ENCODE peak calls at places on chromosome 14, in seven cellular contexts. One of them, this sample, is unnamed.

GRCh38 chr14:32824195-32824594 is 114.5 kb upstream of the NPAS3 start:
- DNase-seq in Peyer's patch: no peak
- DNase-seq in keratinocyte: no peak
- DNase-seq in tibial artery: no peak
- DNase-seq in OCI-LY7: no peak
- DNase-seq in naive thymus-derived CD4-positive, alpha-beta T cell: no peak
- DNase-seq in upper lobe of right lung: no peak
- DNase-seq in this sample: no peak

GRCh38 chr14:34075095-34075744 is 124.3 kb upstream of the EGLN3 start:
- DNase-seq in tibial artery: no peak
- DNase-seq in keratinocyte: no peak
- DNase-seq in upper lobe of right lung: no peak
- DNase-seq in Peyer's patch: no peak
- DNase-seq in OCI-LY7: no peak
- DNase-seq in naive thymus-derived CD4-positive, alpha-beta T cell: no peak
- DNase-seq in this sample: no peak

GRCh38 chr14:56812364-56813103 is 2.3 kb upstream of the OTX2 start:
- DNase-seq in keratinocyte: no peak
- DNase-seq in OCI-LY7: no peak
- DNase-seq in Peyer's patch: no peak
- DNase-seq in tibial artery: no peak
- DNase-seq in naive thymus-derived CD4-positive, alpha-beta T cell: no peak
- DNase-seq in upper lobe of right lung: no peak
- DNase-seq in this sample: no peak

GRCh38 chr14:57749267-57749666 is 116.6 kb downstream of the SLC35F4 start:
- DNase-seq in Peyer's patch: no peak
- DNase-seq in OCI-LY7: no peak
- DNase-seq in upper lobe of right lung: no peak
- DNase-seq in keratinocyte: peak; percentile 17
- DNase-seq in naive thymus-derived CD4-positive, alpha-beta T cell: no peak
- DNase-seq in tibial artery: no peak
- DNase-seq in this sample: no peak

GRCh38 chr14:73741876-73742519 is 27.8 kb upstream of the PNMA1 start:
- DNase-seq in tibial artery: no peak
- DNase-seq in OCI-LY7: peak; percentile 11
- DNase-seq in keratinocyte: no peak
- DNase-seq in upper lobe of right lung: no peak
- DNase-seq in naive thymus-derived CD4-positive, alpha-beta T cell: peak; percentile 28
- DNase-seq in Peyer's patch: no peak
- DNase-seq in this sample: peak; percentile 37

GRCh38 chr14:104486222-104486743 is 93.3 kb upstream of the C14orf180 start:
- DNase-seq in keratinocyte: no peak
- DNase-seq in OCI-LY7: no peak
- DNase-seq in Peyer's patch: no peak
- DNase-seq in upper lobe of right lung: no peak
- DNase-seq in naive thymus-derived CD4-positive, alpha-beta T cell: no peak
- DNase-seq in tibial artery: no peak
- DNase-seq in this sample: no peak

GRCh38 chr14:56799327-56799645 is 11.0 kb downstream of the OTX2 start:
- DNase-seq in naive thymus-derived CD4-positive, alpha-beta T cell: no peak
- DNase-seq in keratinocyte: no peak
- DNase-seq in OCI-LY7: no peak
- DNase-seq in tibial artery: no peak
- DNase-seq in Peyer's patch: no peak
- DNase-seq in upper lobe of right lung: no peak
- DNase-seq in this sample: no peak

GRCh38 chr14:68792830-68793733 is at the start of gene ZFP36L1:
- DNase-seq in upper lobe of right lung: peak; percentile 96
- DNase-seq in keratinocyte: no peak
- DNase-seq in naive thymus-derived CD4-positive, alpha-beta T cell: peak; percentile 87
- DNase-seq in tibial artery: peak; percentile 95
- DNase-seq in Peyer's patch: peak; percentile 95
- DNase-seq in OCI-LY7: peak; percentile 94
- DNase-seq in this sample: peak; percentile 90

GRCh38 chr14:75885829-75886228 is 96.0 kb downstream of the TGFB3 start:
- DNase-seq in tibial artery: peak; percentile 35
- DNase-seq in naive thymus-derived CD4-positive, alpha-beta T cell: no peak
- DNase-seq in OCI-LY7: no peak
- DNase-seq in keratinocyte: peak; percentile 23
- DNase-seq in upper lobe of right lung: no peak
- DNase-seq in Peyer's patch: no peak
- DNase-seq in this sample: no peak

GRCh38 chr14:66082009-66082408 is 404.2 kb upstream of the CCDC196 start:
- DNase-seq in keratinocyte: no peak
- DNase-seq in upper lobe of right lung: no peak
- DNase-seq in OCI-LY7: no peak
- DNase-seq in naive thymus-derived CD4-positive, alpha-beta T cell: no peak
- DNase-seq in Peyer's patch: no peak
- DNase-seq in tibial artery: no peak
- DNase-seq in this sample: no peak

GRCh38 chr14:105974902-105975301 is 448.5 kb downstream of the TMEM121 start:
- DNase-seq in keratinocyte: no peak
- DNase-seq in tibial artery: no peak
- DNase-seq in upper lobe of right lung: no peak
- DNase-seq in Peyer's patch: peak; percentile 61
- DNase-seq in OCI-LY7: no peak
- DNase-seq in naive thymus-derived CD4-positive, alpha-beta T cell: peak; percentile 38
- DNase-seq in this sample: peak; percentile 47

GRCh38 chr14:95185452-95186392 is 28.4 kb upstream of the DICER1 start:
- DNase-seq in OCI-LY7: no peak
- DNase-seq in Peyer's patch: no peak
- DNase-seq in naive thymus-derived CD4-positive, alpha-beta T cell: no peak
- DNase-seq in upper lobe of right lung: no peak
- DNase-seq in tibial artery: peak; percentile 45
- DNase-seq in keratinocyte: no peak
- DNase-seq in this sample: no peak

DNA sequence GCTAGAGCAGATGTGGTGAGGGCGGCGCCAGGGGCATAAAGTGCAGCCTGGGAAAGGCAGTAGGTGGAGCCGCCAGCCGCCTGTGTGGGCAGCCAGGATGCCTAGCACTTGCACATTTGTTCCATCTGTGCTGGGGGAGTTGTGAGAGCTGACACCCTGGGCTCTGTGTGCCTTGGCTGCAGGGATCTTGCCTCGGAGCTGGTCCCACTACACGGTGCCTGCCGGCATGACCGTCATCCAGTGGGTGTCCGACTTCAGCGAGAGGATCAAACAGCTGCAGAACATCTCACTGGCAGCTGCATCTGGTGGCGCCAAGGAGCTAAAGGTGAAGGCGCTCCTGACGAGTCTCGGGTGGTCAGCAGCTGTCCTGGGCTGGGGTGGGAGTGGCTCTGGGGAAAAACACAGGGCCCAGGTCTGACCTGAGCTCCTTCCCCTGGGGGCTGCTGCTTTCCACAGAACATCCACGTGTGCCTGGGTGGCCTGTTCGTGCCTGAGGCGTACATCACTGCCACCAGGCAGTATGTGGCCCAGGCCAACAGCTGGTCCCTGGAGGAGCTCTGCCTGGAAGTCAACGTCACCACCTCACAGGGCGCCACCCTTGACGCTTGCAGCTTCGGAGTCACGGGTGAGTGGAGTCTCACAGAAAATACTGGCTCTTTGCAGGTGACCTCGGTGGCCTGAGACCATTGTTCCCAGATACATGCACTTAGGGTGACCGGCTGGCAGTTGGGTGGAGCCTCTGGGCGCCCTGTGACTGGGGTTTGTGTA is 37.4 kb downstream of the HSP90AA1 start:
- DNase-seq in OCI-LY7: no peak
- DNase-seq in tibial artery: no peak
- DNase-seq in upper lobe of right lung: no peak
- DNase-seq in naive thymus-derived CD4-positive, alpha-beta T cell: no peak
- DNase-seq in Peyer's patch: no peak
- DNase-seq in keratinocyte: no peak
- DNase-seq in this sample: no peak
- H3K4me1 ChIP-seq in OCI-LY7: no peaks in the 10 kb centered on the region
- H3K4me1 ChIP-seq in tibial artery: peaks cover 9% of the 10 kb centered on the region
- H3K4me1 ChIP-seq in upper lobe of right lung: no peaks in the 10 kb centered on the region
- H3K4me1 ChIP-seq in naive thymus-derived CD4-positive, alpha-beta T cell: no peaks in the 10 kb centered on the region
- H3K4me1 ChIP-seq in Peyer's patch: no peaks in the 10 kb centered on the region
- H3K4me1 ChIP-seq in keratinocyte: no peaks in the 10 kb centered on the region
- H3K4me1 ChIP-seq in this sample: no peaks in the 10 kb centered on the region

GRCh38 chr14:31561155-31561846 is at the start of gene NUBPL:
- DNase-seq in upper lobe of right lung: peak; percentile 98
- DNase-seq in keratinocyte: peak; percentile 54
- DNase-seq in tibial artery: peak; percentile 94
- DNase-seq in OCI-LY7: peak; percentile 95
- DNase-seq in naive thymus-derived CD4-positive, alpha-beta T cell: peak; percentile 97
- DNase-seq in Peyer's patch: peak; percentile 91
- DNase-seq in this sample: peak; percentile 95
- H3K9me3 ChIP-seq in upper lobe of right lung: no peaks in the 10 kb centered on the region
- H3K9me3 ChIP-seq in keratinocyte: no peaks in the 10 kb centered on the region
- H3K9me3 ChIP-seq in tibial artery: no peaks in the 10 kb centered on the region
- H3K9me3 ChIP-seq in OCI-LY7: peaks cover 4% of the 10 kb centered on the region
- H3K9me3 ChIP-seq in naive thymus-derived CD4-positive, alpha-beta T cell: no peaks in the 10 kb centered on the region
- H3K9me3 ChIP-seq in Peyer's patch: no peaks in the 10 kb centered on the region
- H3K9me3 ChIP-seq in this sample: no peaks in the 10 kb centered on the region

GRCh38 chr14:53956427-53957201 is at the start of gene BMP4:
- DNase-seq in tibial artery: peak; percentile 88
- DNase-seq in Peyer's patch: peak; percentile 39
- DNase-seq in keratinocyte: peak; percentile 70
- DNase-seq in upper lobe of right lung: peak; percentile 90
- DNase-seq in OCI-LY7: peak; percentile 0
- DNase-seq in naive thymus-derived CD4-positive, alpha-beta T cell: no peak
- DNase-seq in this sample: no peak
- H3K4me3 ChIP-seq in tibial artery: peak within 1 kb of the TSS; percentile 81
- H3K4me3 ChIP-seq in Peyer's patch: peak within 1 kb of the TSS; percentile 39
- H3K4me3 ChIP-seq in keratinocyte: peak within 1 kb of the TSS; percentile 90
- H3K4me3 ChIP-seq in upper lobe of right lung: peak within 1 kb of the TSS; percentile 70
- H3K4me3 ChIP-seq in OCI-LY7: no peak within 1 kb of the TSS
- H3K4me3 ChIP-seq in naive thymus-derived CD4-positive, alpha-beta T cell: peak within 1 kb of the TSS; percentile 37
- H3K4me3 ChIP-seq in this sample: peak within 1 kb of the TSS; percentile 41

GRCh38 chr14:77310041-77310440 is 10.6 kb downstream of the POMT2 start:
- DNase-seq in upper lobe of right lung: no peak
- DNase-seq in OCI-LY7: no peak
- DNase-seq in naive thymus-derived CD4-positive, alpha-beta T cell: no peak
- DNase-seq in Peyer's patch: no peak
- DNase-seq in tibial artery: no peak
- DNase-seq in keratinocyte: no peak
- DNase-seq in this sample: no peak
- H3K4me1 ChIP-seq in upper lobe of right lung: peaks cover 6% of the 10 kb centered on the region
- H3K4me1 ChIP-seq in OCI-LY7: no peaks in the 10 kb centered on the region
- H3K4me1 ChIP-seq in naive thymus-derived CD4-positive, alpha-beta T cell: no peaks in the 10 kb centered on the region
- H3K4me1 ChIP-seq in Peyer's patch: peaks cover 20% of the 10 kb centered on the region
- H3K4me1 ChIP-seq in tibial artery: peaks cover 25% of the 10 kb centered on the region
- H3K4me1 ChIP-seq in keratinocyte: peaks cover 30% of the 10 kb centered on the region
- H3K4me1 ChIP-seq in this sample: no peaks in the 10 kb centered on the region

DNA sequence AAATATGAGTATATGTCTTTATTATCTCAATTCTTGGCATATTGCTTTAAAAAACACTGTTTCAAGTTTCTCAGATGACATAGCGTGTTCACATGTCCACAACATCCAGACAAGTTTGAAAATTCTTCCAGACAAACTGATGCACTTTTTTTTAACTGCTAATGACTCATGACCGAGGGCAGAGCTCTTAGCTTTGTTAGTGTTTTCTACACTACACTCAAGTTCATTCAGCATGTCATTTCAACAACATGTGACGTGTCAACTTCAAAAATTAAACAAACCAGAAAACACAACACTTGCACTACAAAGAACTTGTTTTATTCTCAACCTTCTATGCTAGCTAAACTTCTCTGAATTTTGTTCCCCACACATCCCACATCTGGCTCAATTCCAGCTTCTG is 1186.3 kb upstream of the FLRT2 start:
- DNase-seq in OCI-LY7: no peak
- DNase-seq in tibial artery: no peak
- DNase-seq in naive thymus-derived CD4-positive, alpha-beta T cell: no peak
- DNase-seq in keratinocyte: no peak
- DNase-seq in upper lobe of right lung: no peak
- DNase-seq in Peyer's patch: no peak
- DNase-seq in this sample: no peak
- H3K9me3 ChIP-seq in OCI-LY7: no peaks in the 10 kb centered on the region
- H3K9me3 ChIP-seq in tibial artery: no peaks in the 10 kb centered on the region
- H3K9me3 ChIP-seq in naive thymus-derived CD4-positive, alpha-beta T cell: no peaks in the 10 kb centered on the region
- H3K9me3 ChIP-seq in keratinocyte: no peaks in the 10 kb centered on the region
- H3K9me3 ChIP-seq in upper lobe of right lung: no peaks in the 10 kb centered on the region
- H3K9me3 ChIP-seq in Peyer's patch: no peaks in the 10 kb centered on the region
- H3K9me3 ChIP-seq in this sample: no peaks in the 10 kb centered on the region

DNA sequence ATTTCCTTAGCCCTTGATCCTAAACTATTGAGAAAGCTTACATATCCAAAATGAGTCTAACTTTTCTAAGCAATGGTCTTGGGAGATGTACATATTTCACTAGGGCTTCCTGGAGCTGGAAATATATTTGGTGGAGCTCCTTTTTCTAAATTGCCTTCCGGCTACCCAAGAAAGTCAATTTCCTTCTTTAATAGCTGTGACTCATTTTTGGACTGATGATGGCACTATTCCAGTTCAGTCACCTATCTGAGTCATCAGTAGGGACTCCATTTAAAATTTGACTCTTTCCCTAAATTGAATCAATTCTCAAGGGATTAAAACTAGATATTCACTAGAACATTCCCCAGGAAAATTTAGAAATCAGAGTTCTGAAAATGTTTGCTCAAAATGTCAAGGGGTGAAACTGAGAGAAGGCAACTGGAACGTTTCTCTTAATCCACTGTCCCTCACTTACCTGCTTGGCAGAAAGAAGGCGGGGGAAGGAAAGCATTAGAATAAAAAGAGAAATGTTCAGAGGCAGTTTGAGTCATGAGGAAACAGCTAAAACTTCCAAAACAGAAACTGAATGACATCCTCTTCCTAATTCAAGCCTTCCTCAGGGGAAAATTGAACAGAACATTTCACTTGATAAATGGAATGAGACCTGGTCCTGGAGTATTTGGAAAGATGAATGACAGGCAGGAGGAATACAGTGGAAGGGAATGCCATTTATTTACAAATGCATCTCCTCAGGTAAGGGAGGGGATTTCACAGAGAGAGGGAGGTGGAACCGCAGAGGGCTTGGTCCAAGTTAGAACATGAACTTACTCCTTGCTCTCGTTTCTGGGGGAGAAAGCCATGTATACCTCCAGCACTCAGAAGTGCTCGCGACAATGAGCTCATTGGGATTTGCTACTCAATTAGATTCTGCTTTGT is 91.2 kb downstream of the RGS6 start:
- DNase-seq in keratinocyte: peak; percentile 23
- DNase-seq in OCI-LY7: no peak
- DNase-seq in Peyer's patch: no peak
- DNase-seq in tibial artery: no peak
- DNase-seq in naive thymus-derived CD4-positive, alpha-beta T cell: no peak
- DNase-seq in upper lobe of right lung: no peak
- DNase-seq in this sample: no peak
- H3K4me3 ChIP-seq in keratinocyte: no peak overlapping the region
- H3K4me3 ChIP-seq in OCI-LY7: no peak overlapping the region
- H3K4me3 ChIP-seq in Peyer's patch: no peak overlapping the region
- H3K4me3 ChIP-seq in tibial artery: no peak overlapping the region
- H3K4me3 ChIP-seq in naive thymus-derived CD4-positive, alpha-beta T cell: no peak overlapping the region
- H3K4me3 ChIP-seq in upper lobe of right lung: no peak overlapping the region
- H3K4me3 ChIP-seq in this sample: no peak overlapping the region

GRCh38 chr14:53571990-53572389 is 384.6 kb downstream of the BMP4 start:
- DNase-seq in naive thymus-derived CD4-positive, alpha-beta T cell: no peak
- DNase-seq in upper lobe of right lung: no peak
- DNase-seq in tibial artery: no peak
- DNase-seq in keratinocyte: no peak
- DNase-seq in Peyer's patch: no peak
- DNase-seq in OCI-LY7: no peak
- DNase-seq in this sample: no peak
- H3K4me1 ChIP-seq in naive thymus-derived CD4-positive, alpha-beta T cell: no peaks in the 10 kb centered on the region
- H3K4me1 ChIP-seq in upper lobe of right lung: peaks cover 7% of the 10 kb centered on the region
- H3K4me1 ChIP-seq in tibial artery: no peaks in the 10 kb centered on the region
- H3K4me1 ChIP-seq in keratinocyte: no peaks in the 10 kb centered on the region
- H3K4me1 ChIP-seq in Peyer's patch: no peaks in the 10 kb centered on the region
- H3K4me1 ChIP-seq in OCI-LY7: no peaks in the 10 kb centered on the region
- H3K4me1 ChIP-seq in this sample: no peaks in the 10 kb centered on the region